ENCODE peak calls at places on chromosomes 1 and 21, in six cellular contexts. A is B cell, Q is tibial nerve, J is AG09309, S is body of pancreas, I is RWPE1. K is an unnamed sample.
A peak's percentile ranks its signal among the peaks of the same experiment; 100 is the strongest.

GRCh38 chr1:200856716-200857352 is 15.9 kb upstream of the GPR25 start:
- DNase-seq in A (no peak), Q (no peak), J (peak; percentile 38), S (no peak), I (no peak), K (no peak)

GRCh38 chr21:44943686-44944550 is 4.1 kb downstream of the SLX9 start:
- DNase-seq in A (no peak), Q (no peak), J (no peak), S (no peak), I (no peak), K (no peak)

GRCh38 chr1:15282038-15282437 is 35.0 kb downstream of the FHAD1 start:
- DNase-seq in A (no peak), Q (no peak), J (no peak), S (no peak), I (no peak), K (no peak)

GRCh38 chr1:7574121-7575040 is 196.7 kb upstream of the VAMP3 start:
- DNase-seq in A (no peak), Q (peak; percentile 18), J (no peak), S (peak; percentile 83), I (no peak), K (no peak)

GRCh38 chr1:206930210-206930798 is 8.6 kb upstream of the FCMR start:
- DNase-seq in A (peak; percentile 66), Q (no peak), J (no peak), S (no peak), I (no peak), K (peak; percentile 85)

GRCh38 chr1:115098979-115099692 is 9.8 kb upstream of the TSPAN2 start:
- DNase-seq in A (peak; percentile 77), Q (no peak), J (peak; percentile 55), S (peak; percentile 35), I (peak; percentile 48), K (peak; percentile 34)

GRCh38 chr1:8643542-8644536 is 173.6 kb downstream of the RERE start:
- DNase-seq in A (peak; percentile 79), Q (no peak), J (no peak), S (peak; percentile 48), I (no peak), K (peak; percentile 47)

GRCh38 chr1:79322511-79323027 is 316.0 kb upstream of the ADGRL4 start:
- DNase-seq in A (no peak), Q (no peak), J (peak; percentile 1), S (no peak), I (no peak), K (no peak)

GRCh38 chr1:45348020-45348419 is 7.8 kb upstream of the MUTYH start:
- DNase-seq in A (no peak), Q (no peak), J (no peak), S (no peak), I (peak; percentile 64), K (no peak)

GRCh38 chr1:38580591-38580990 is 279.0 kb downstream of the RRAGC start:
- DNase-seq in A (no peak), Q (no peak), J (no peak), S (no peak), I (no peak), K (no peak)

GRCh38 chr1:21020151-21020550 is 156.5 kb downstream of the EIF4G3 start:
- DNase-seq in A (no peak), Q (no peak), J (no peak), S (no peak), I (no peak), K (no peak)

GRCh38 chr1:209667103-209667502 is 8.1 kb upstream of the G0S2 start:
- DNase-seq in A (no peak), Q (no peak), J (no peak), S (no peak), I (no peak), K (no peak)

GRCh38 chr21:16084776-16085364 is 355.1 kb downstream of the USP25 start:
- DNase-seq in A (no peak), Q (peak; percentile 45), J (no peak), S (peak; percentile 40), I (no peak), K (no peak)

GRCh38 chr1:149965440-149965839 is 28.8 kb upstream of the MTMR11 start:
- DNase-seq in A (no peak), Q (no peak), J (no peak), S (no peak), I (no peak), K (no peak)

GRCh38 chr21:39048574-39048973 is 134.7 kb downstream of the PSMG1 start:
- DNase-seq in A (no peak), Q (no peak), J (no peak), S (no peak), I (peak; percentile 80), K (no peak)

GRCh38 chr1:185934476-185935189 is 200.4 kb downstream of the HMCN1 start:
- DNase-seq in A (no peak), Q (no peak), J (peak; percentile 68), S (no peak), I (no peak), K (no peak)

GRCh38 chr1:185931438-185931837 is 197.2 kb downstream of the HMCN1 start:
- DNase-seq in A (no peak), Q (no peak), J (no peak), S (no peak), I (no peak), K (no peak)

GRCh38 chr1:185935360-185935759 is 201.2 kb downstream of the HMCN1 start:
- DNase-seq in A (no peak), Q (no peak), J (no peak), S (no peak), I (no peak), K (no peak)

GRCh38 chr1:185936641-185937040 is 202.4 kb downstream of the HMCN1 start:
- DNase-seq in A (no peak), Q (no peak), J (no peak), S (no peak), I (no peak), K (no peak)

GRCh38 chr1:185933580-185933979 is 199.4 kb downstream of the HMCN1 start:
- DNase-seq in A (no peak), Q (no peak), J (no peak), S (no peak), I (no peak), K (no peak)
- TF ChIP-seq CTCF in A (no peak), Q (no peak), J (no peak), S (no peak), I (no peak), K (no peak)

DNA sequence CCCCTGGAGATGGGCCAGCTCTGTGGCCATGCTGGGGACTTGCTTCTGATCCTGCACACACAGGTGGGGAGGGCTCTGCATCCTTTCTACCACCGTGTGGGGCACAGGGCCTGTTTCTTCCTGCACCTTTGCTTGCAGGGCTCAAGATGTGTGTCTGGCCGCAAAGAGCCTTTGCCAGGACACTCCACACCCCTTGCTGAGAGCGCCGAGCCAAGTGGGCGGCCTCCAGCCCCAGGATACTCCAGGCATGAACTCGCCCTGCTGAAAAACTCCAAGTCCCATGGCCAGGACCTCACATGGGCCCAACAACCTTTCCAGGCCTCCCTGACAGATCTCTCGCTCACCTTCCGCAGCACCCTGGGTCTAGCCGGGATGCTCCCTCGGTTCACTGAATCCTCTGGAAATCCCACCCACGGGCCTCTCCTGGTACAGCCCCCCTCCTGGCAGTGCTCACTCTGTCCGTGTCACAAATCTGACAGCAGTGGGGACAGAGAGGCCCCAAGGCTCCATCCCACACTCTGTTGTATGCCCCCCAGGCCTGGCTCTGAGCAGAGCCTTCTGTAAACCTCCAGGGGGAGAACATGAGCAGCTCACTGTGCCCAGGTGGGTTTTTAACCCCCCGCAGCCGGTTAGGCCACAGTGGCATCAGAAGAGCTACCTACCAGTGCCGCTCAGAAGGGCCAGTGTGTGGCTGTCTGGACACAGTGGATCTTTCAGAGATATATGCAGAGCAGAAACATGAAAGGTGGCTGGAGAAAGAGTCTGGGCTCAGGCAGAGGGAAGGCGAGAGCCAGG is 11.8 kb upstream of the GPR153 start:
- DNase-seq in A (no peak), Q (no peak), J (no peak), S (no peak), I (no peak), K (no peak)
- TF ChIP-seq CTCF in A (no peak), Q (no peak), J (peak; percentile 20), S (no peak), I (no peak), K (no peak)

GRCh38 chr1:36537190-36537768 is 54.6 kb upstream of the CSF3R start:
- DNase-seq in A (no peak), Q (no peak), J (no peak), S (no peak), I (no peak), K (no peak)

GRCh38 chr1:36540056-36540455 is 57.3 kb upstream of the CSF3R start:
- DNase-seq in A (no peak), Q (no peak), J (no peak), S (no peak), I (no peak), K (no peak)

GRCh38 chr1:36542024-36542961 is 59.6 kb upstream of the CSF3R start:
- DNase-seq in A (no peak), Q (no peak), J (no peak), S (no peak), I (no peak), K (no peak)

GRCh38 chr1:36539526-36539925 is 56.8 kb upstream of the CSF3R start:
- DNase-seq in A (no peak), Q (no peak), J (no peak), S (no peak), I (no peak), K (no peak)

GRCh38 chr1:36542962-36543515 is 60.3 kb upstream of the CSF3R start:
- DNase-seq in A (no peak), Q (no peak), J (no peak), S (no peak), I (no peak), K (no peak)
- TF ChIP-seq CTCF in A (no peak), Q (no peak), J (peak; percentile 24), S (no peak), I (no peak), K (no peak)

DNA sequence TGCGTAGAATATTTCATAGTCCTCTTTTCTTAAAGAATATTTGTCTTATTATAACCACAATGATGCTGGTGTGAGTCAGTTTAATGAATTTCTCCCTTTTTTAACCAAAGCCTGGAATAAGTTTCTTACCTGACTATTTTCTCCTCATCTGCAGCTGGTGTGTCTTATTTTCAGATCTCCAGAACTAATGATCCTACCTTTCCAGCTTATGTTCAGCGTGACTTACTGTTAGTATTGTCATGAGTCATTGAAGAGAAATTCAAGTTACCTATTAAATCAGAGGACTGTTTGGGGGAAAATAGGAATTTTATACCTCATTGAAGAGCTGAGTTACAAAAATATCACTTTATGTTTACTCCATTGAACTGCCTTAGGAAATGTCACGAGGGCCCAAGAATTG is 482.1 kb downstream of the RWDD3 start:
- DNase-seq in A (no peak), Q (no peak), J (no peak), S (no peak), I (peak; percentile 24), K (no peak)
- TF ChIP-seq CTCF in A (no peak), Q (no peak), J (no peak), S (no peak), I (no peak), K (no peak)

GRCh38 chr21:23127973-23128372 is 2129.8 kb downstream of the NCAM2 start:
- DNase-seq in A (no peak), Q (no peak), J (no peak), S (no peak), I (no peak), K (no peak)

GRCh38 chr21:23130308-23130707 is 2132.1 kb downstream of the NCAM2 start:
- DNase-seq in A (no peak), Q (no peak), J (no peak), S (no peak), I (no peak), K (no peak)

GRCh38 chr21:23131177-23131576 is 2133.0 kb downstream of the NCAM2 start:
- DNase-seq in A (no peak), Q (no peak), J (no peak), S (no peak), I (peak; percentile 3), K (no peak)
- TF ChIP-seq CTCF in A (no peak), Q (no peak), J (no peak), S (no peak), I (no peak), K (no peak)

K was measured in GM10248.